ENCODE peak calls at places on chromosomes 12 and 14, in seven cellular contexts. L, E, P, U, Z, M and K are unnamed samples.

GRCh38 chr14:33451211-33451610 is 499.7 kb downstream of the EGLN3 start:
- DNase-seq in E (no peak), M (no peak), U (no peak), P (no peak), L (no peak), Z (peak), K (no peak)

GRCh38 chr12:14828896-14829295 is 14.4 kb downstream of the ART4 start:
- DNase-seq in L (no peak), E (no peak), Z (peak), M (peak), U (peak), P (no peak), K (no peak)

GRCh38 chr12:132606927-132607326 is 3.5 kb downstream of the LRCOL1 start:
- DNase-seq in P (no peak), U (no peak), L (no peak), Z (no peak), M (no peak), E (no peak), K (no peak)

GRCh38 chr12:3752096-3752709 is 706 bp downstream of the CRACR2A start:
- DNase-seq in Z (peak), P (peak), E (peak), U (no peak), L (no peak), M (no peak), K (peak)

GRCh38 chr12:80053048-80053790 is 46.1 kb upstream of the OTOGL start:
- DNase-seq in M (no peak), P (peak), L (peak), E (peak), U (peak), Z (peak), K (peak)

GRCh38 chr12:46585854-46586621 is 213.5 kb upstream of the SLC38A2 start:
- DNase-seq in U (peak), L (no peak), P (no peak), Z (peak), M (peak), E (no peak), K (peak)

GRCh38 chr12:26833692-26834168 is 736 bp upstream of the ITPR2 start:
- DNase-seq in E (peak), L (no peak), M (no peak), Z (peak), P (no peak), U (peak), K (peak)

GRCh38 chr12:12265571-12266388 is 1.1 kb downstream of the LRP6 start:
- DNase-seq in P (no peak), U (peak), E (no peak), M (peak), Z (peak), L (no peak), K (no peak)

GRCh38 chr12:50246873-50247612 is 36.3 kb downstream of the LIMA1 start:
- DNase-seq in M (peak), U (peak), Z (peak), L (peak), P (peak), E (peak), K (peak)

GRCh38 chr14:35388656-35389314 is 15.8 kb downstream of the NFKBIA start:
- DNase-seq in Z (no peak), P (no peak), L (no peak), E (no peak), U (no peak), M (no peak), K (no peak)

GRCh38 chr12:51254592-51254991 is 15.6 kb downstream of the SMAGP start:
- DNase-seq in Z (no peak), E (no peak), P (no peak), M (no peak), U (no peak), L (no peak), K (no peak)

GRCh38 chr14:103628684-103629502 is at the start of gene KLC1:
- DNase-seq in E (peak), Z (peak), L (peak), P (peak), U (peak), M (peak), K (peak)

GRCh38 chr12:118038122-118038521 is 21.6 kb downstream of the RFC5 start:
- DNase-seq in U (no peak), M (no peak), Z (no peak), P (no peak), L (no peak), E (no peak), K (no peak)

GRCh38 chr12:27973487-27973890 is 956 bp upstream of the PTHLH start:
- DNase-seq in Z (peak), L (no peak), M (peak), P (no peak), E (no peak), U (peak), K (no peak)

GRCh38 chr12:117850048-117850447 is 118.7 kb downstream of the KSR2 start:
- DNase-seq in Z (peak), U (peak), L (no peak), M (peak), P (no peak), E (no peak), K (no peak)

GRCh38 chr14:58193542-58193941 is 6.4 kb upstream of the ACTR10 start:
- DNase-seq in P (no peak), E (no peak), L (no peak), U (no peak), Z (peak), M (no peak), K (no peak)

GRCh38 chr12:10982244-10982643 is 4.5 kb downstream of the TAS2R50 start:
- DNase-seq in Z (no peak), P (no peak), U (no peak), E (no peak), L (no peak), M (no peak), K (peak)

GRCh38 chr14:20327005-20327869 is 5.8 kb downstream of the CCNB1IP1 start:
- DNase-seq in Z (peak), M (peak), E (no peak), L (no peak), P (peak), U (peak), K (no peak)

GRCh38 chr12:18502422-18502821 is 235.4 kb downstream of the PLCZ1 start:
- DNase-seq in E (no peak), P (no peak), L (no peak), U (no peak), M (no peak), Z (no peak), K (no peak)

GRCh38 chr12:23760495-23760894 is 189.0 kb downstream of the SOX5 start:
- DNase-seq in L (no peak), Z (no peak), P (no peak), M (no peak), U (no peak), E (no peak), K (no peak)

GRCh38 chr14:54106802-54107377 is 150.3 kb upstream of the BMP4 start:
- DNase-seq in Z (peak), E (no peak), U (no peak), L (peak), M (peak), P (no peak), K (no peak)

GRCh38 chr14:20477211-20477876 is 8.1 kb downstream of the PNP start:
- DNase-seq in L (no peak), M (peak), E (no peak), U (peak), P (no peak), Z (peak), K (no peak)

GRCh38 chr12:47408171-47408871 is 297.5 kb downstream of the RPAP3 start:
- DNase-seq in Z (no peak), E (no peak), U (no peak), P (no peak), L (no peak), M (peak), K (no peak)

GRCh38 chr12:109605599-109606228 is 32.1 kb downstream of the MVK start:
- DNase-seq in M (no peak), E (no peak), P (no peak), U (no peak), L (no peak), Z (no peak), K (no peak)

GRCh38 chr12:109607618-109608017 is 34.0 kb downstream of the MVK start:
- DNase-seq in U (no peak), Z (no peak), P (no peak), E (no peak), L (no peak), M (no peak), K (no peak)

GRCh38 chr12:109604902-109605536 is 31.4 kb downstream of the MVK start:
- DNase-seq in E (no peak), M (no peak), U (no peak), Z (no peak), L (no peak), P (no peak), K (no peak)

GRCh38 chr12:109608270-109608669 is 34.7 kb downstream of the MVK start:
- DNase-seq in Z (no peak), M (no peak), U (no peak), L (no peak), E (no peak), P (no peak), K (no peak)

GRCh38 chr12:109606261-109607028 is 32.9 kb downstream of the MVK start:
- DNase-seq in M (no peak), P (no peak), E (no peak), U (no peak), Z (peak), L (no peak), K (no peak)
- H3K4me3 ChIP-seq in M (no peak), P (no peak), E (no peak), U (no peak), Z (no peak), L (no peak), K (no peak)

DNA sequence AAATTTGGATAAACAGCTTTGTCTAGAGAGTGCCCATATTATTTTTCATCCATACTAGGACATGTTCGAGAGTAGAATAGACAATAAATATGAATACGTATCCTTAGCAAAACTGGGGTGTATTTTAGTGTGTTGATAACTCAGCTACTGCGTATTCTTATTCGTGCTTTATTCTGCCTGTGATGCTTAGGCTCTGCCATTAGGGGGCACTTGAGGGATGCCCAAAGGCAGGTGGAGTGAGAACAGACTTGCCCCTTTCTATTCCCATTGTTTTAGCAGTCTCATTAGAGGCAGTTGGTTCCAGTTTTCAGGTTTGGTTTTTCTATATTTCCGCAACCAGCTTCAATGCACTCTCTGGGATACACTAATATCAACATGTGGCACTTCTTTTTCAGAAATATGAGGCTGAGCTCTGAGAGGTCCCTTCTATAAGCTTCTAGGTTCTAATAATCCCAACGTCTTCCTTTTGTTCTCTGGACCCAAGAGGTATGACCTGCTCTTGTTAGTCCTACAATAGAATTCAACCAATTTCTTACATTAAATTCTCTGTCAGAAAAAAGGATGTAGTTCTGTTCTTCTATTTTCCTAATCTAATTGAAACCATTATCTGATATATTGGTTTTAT is 985.7 kb upstream of the FBXO33 start:
- DNase-seq in L (no peak), M (no peak), Z (no peak), E (no peak), P (no peak), U (no peak), K (no peak)
- TF ChIP-seq CTCF in L (no peak), M (peak), Z (no peak), E (no peak), P (no peak), U (no peak), K (no peak)

GRCh38 chr12:57452937-57453509 is 2.1 kb upstream of the INHBE start:
- DNase-seq in E (peak), U (peak), P (peak), L (peak), M (peak), Z (peak), K (peak)
- H3K4me3 ChIP-seq in E (no peak), U (no peak), P (no peak), L (no peak), M (no peak), Z (no peak), K (no peak)

GRCh38 chr14:60723218-60724079 is 702 bp downstream of the SIX4 start:
- DNase-seq in U (peak), P (no peak), Z (peak), L (peak), E (peak), M (peak), K (peak)

GRCh38 chr14:60721331-60722162 is 2.6 kb downstream of the SIX4 start:
- DNase-seq in M (peak), E (peak), U (peak), P (no peak), Z (peak), L (peak), K (peak)

GRCh38 chr14:60722163-60722835 is 1.9 kb downstream of the SIX4 start:
- DNase-seq in M (peak), U (peak), P (no peak), Z (peak), E (peak), L (no peak), K (peak)

GRCh38 chr14:60722836-60723217 is 1.3 kb downstream of the SIX4 start:
- DNase-seq in P (no peak), U (peak), L (no peak), Z (peak), E (no peak), M (no peak), K (no peak)

DNA sequence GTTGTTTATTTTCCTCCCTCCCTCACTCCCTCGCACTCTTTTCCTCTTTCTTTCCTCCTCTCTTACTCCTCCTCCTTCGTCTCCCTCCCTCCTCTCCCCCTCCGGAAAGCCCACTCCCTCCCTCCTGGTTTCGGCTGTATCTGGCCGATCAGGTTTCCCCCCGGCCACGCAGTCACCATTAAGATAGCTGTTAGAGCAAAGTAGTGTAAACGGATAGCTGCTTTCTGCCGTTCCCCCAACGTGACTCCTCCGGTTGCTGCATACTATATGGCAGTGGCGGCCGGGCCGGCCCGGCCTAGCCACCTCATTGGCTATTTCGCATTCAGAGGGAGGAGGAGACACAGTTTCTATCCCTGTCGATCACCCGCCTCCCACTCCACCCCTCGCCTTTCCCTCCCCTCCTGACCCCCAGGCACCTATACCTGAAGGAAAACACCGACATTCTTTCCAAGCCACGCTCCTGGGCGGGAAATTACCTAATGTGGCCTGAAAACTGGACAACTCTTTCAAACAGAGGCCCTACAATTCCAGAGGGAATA is at the start of gene SIX4:
- DNase-seq in E (peak), U (peak), M (peak), L (peak), Z (peak), P (peak), K (peak)
- TF ChIP-seq CTCF in E (no peak), U (no peak), M (no peak), L (no peak), Z (no peak), P (no peak), K (no peak)

GRCh38 chr12:70466753-70467152 is 100.7 kb downstream of the KCNMB4 start:
- DNase-seq in U (no peak), Z (no peak), P (no peak), E (no peak), L (no peak), M (no peak), K (no peak)

GRCh38 chr12:70468741-70469140 is 102.7 kb downstream of the KCNMB4 start:
- DNase-seq in L (no peak), P (no peak), U (no peak), Z (no peak), M (no peak), E (no peak), K (no peak)

GRCh38 chr12:70467908-70468733 is 102.0 kb downstream of the KCNMB4 start:
- DNase-seq in P (no peak), E (no peak), U (no peak), Z (no peak), M (peak), L (no peak), K (peak)

GRCh38 chr12:70469221-70469820 is 103.2 kb downstream of the KCNMB4 start:
- DNase-seq in Z (no peak), U (no peak), M (no peak), L (no peak), E (no peak), P (no peak), K (no peak)

GRCh38 chr12:70467476-70467875 is 101.4 kb downstream of the KCNMB4 start:
- DNase-seq in E (no peak), M (no peak), P (no peak), L (no peak), U (no peak), Z (no peak), K (no peak)
- H3K4me3 ChIP-seq in E (no peak), M (no peak), P (no peak), L (no peak), U (no peak), Z (no peak), K (no peak)

GRCh38 chr12:65280306-65280705 is 1.8 kb downstream of the MSRB3 start:
- DNase-seq in U (peak), Z (no peak), P (no peak), M (no peak), L (no peak), E (no peak), K (no peak)

GRCh38 chr12:65276923-65277322 is 1.6 kb upstream of the MSRB3 start:
- DNase-seq in P (no peak), E (no peak), U (no peak), L (no peak), Z (no peak), M (no peak), K (no peak)

GRCh38 chr12:65277994-65278575 is 398 bp upstream of the MSRB3 start:
- DNase-seq in P (no peak), U (no peak), L (no peak), Z (no peak), E (peak), M (no peak), K (no peak)

GRCh38 chr12:65279387-65280112 is 1.1 kb downstream of the MSRB3 start:
- DNase-seq in L (no peak), M (no peak), P (no peak), Z (no peak), U (peak), E (no peak), K (no peak)

GRCh38 chr12:65278576-65279386 is at the start of gene MSRB3:
- DNase-seq in E (peak), Z (peak), U (peak), L (peak), M (peak), P (peak), K (peak)
- TF ChIP-seq CTCF in E (no peak), Z (no peak), U (no peak), L (no peak), M (peak), P (no peak), K (no peak)

GRCh38 chr12:53208435-53208834 is 1.4 kb upstream of the ITGB7 start:
- DNase-seq in Z (no peak), U (no peak), M (no peak), L (no peak), E (no peak), P (no peak), K (no peak)

GRCh38 chr12:53207042-53207441 is at the start of gene ITGB7:
- DNase-seq in P (no peak), E (no peak), Z (no peak), L (no peak), U (no peak), M (no peak), K (peak)

GRCh38 chr12:53204351-53204750 is 2.7 kb downstream of the ITGB7 start:
- DNase-seq in M (no peak), Z (no peak), L (no peak), P (no peak), E (no peak), U (no peak), K (no peak)

GRCh38 chr12:53208877-53209463 is 1.9 kb upstream of the ITGB7 start:
- DNase-seq in M (no peak), U (no peak), P (no peak), E (no peak), L (no peak), Z (no peak), K (no peak)

DNA sequence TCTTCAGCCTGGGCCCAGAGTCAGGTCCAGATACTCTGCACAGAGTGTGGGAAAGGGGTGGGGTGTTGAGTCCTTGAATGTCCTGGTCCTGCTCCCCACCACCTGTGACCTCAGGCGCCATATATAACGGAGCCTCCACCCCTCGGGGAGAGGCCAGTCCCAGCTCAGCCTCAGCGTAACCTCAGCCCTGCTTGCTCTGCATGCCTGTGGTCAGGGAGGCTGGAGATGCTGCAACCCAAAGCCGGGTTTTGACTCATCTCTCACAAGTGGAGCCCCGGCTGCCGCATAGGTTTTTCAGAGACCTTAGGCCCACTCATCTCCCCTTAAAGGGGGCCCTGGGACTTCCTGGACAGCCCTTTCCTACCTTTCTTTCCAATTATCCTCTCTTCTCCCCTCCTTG is 1.3 kb downstream of the ITGB7 start:
- DNase-seq in Z (peak), L (no peak), U (peak), E (no peak), M (peak), P (peak), K (no peak)
- H3K4me3 ChIP-seq in Z (no peak), L (no peak), U (no peak), E (no peak), M (no peak), P (no peak), K (no peak)

DNA sequence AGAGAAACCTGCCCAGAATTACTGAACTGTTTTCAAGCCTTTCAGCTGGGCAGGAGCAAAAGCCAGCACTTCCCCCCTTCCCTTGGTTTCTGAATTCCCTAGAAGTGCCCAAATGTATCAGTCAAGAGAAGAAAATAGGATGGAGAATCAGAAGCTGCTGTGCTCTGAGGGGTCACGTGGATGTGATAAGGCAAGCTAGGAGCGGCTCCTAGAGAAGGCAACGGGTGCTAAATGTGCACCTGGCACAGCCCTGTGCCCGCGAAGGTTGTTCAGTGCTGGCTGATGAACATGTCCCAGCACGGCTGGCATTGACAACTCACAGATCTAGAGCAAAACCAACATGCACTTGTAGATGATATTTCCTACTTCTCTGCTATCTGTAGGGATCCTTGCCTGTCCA is 8.3 kb downstream of the EMG1 start:
- DNase-seq in U (no peak), M (peak), L (no peak), P (no peak), E (no peak), Z (no peak), K (no peak)
- TF ChIP-seq CTCF in U (no peak), M (no peak), L (no peak), P (no peak), E (no peak), Z (no peak), K (no peak)